ENCODE peak calls at places on chromosomes 7 and 10, in six cellular contexts. E is stomach, Y is HL-60, K is GM23338, L is upper lobe of left lung, J is transverse colon. O is an unnamed sample.

GRCh38 chr7:82745117-82745516 is 301.5 kb upstream of the CACNA2D1 start:
- DNase-seq in J (no peak), E (no peak), Y (no peak), L (no peak), K (peak; percentile 64), O (no peak)

GRCh38 chr10:7408003-7408493 is 2.8 kb downstream of the SFMBT2 start:
- DNase-seq in J (peak; percentile 48), E (no peak), Y (no peak), L (peak; percentile 85), K (peak; percentile 63), O (peak; percentile 24)

GRCh38 chr10:76210241-76210640 is 778.8 kb downstream of the LRMDA start:
- DNase-seq in K (no peak), Y (no peak), E (no peak), L (no peak), J (no peak), O (no peak)

GRCh38 chr10:14617850-14618249 is 156.8 kb downstream of the FAM107B start:
- DNase-seq in Y (peak; percentile 73), L (no peak), J (no peak), K (no peak), E (no peak), O (no peak)

GRCh38 chr10:96072673-96073072 is 29.3 kb downstream of the CCNJ start:
- DNase-seq in E (no peak), Y (no peak), K (no peak), L (no peak), J (no peak), O (no peak)

GRCh38 chr10:110399163-110400094 is 94.7 kb upstream of the SMNDC1 start:
- DNase-seq in E (peak; percentile 62), K (no peak), J (no peak), L (no peak), Y (no peak), O (no peak)

GRCh38 chr10:95290801-95291633 is at the start of gene PDLIM1:
- DNase-seq in J (peak; percentile 89), K (peak; percentile 81), L (peak; percentile 97), Y (no peak), E (peak; percentile 79), O (peak; percentile 60)

GRCh38 chr10:99395750-99396445 is 34.5 kb downstream of the GOT1 start:
- DNase-seq in Y (no peak), L (no peak), E (no peak), K (no peak), J (no peak), O (peak; percentile 64)

GRCh38 chr7:134879815-134880475 is 100.5 kb downstream of the CALD1 start:
- DNase-seq in E (no peak), Y (no peak), J (no peak), L (no peak), K (no peak), O (no peak)

GRCh38 chr7:101108330-101108857 is 18.5 kb upstream of the SERPINE1 start:
- DNase-seq in K (no peak), J (no peak), E (no peak), L (no peak), Y (peak; percentile 78), O (no peak)

GRCh38 chr10:16891375-16892313 is 74.4 kb upstream of the RSU1 start:
- DNase-seq in L (no peak), K (peak; percentile 86), J (peak; percentile 47), Y (no peak), E (peak; percentile 29), O (no peak)

GRCh38 chr7:57876-58275 is 134.5 kb upstream of the FAM20C start:
- DNase-seq in L (no peak), K (no peak), Y (no peak), J (no peak), E (no peak), O (no peak)

GRCh38 chr10:62727935-62728334 is 76.6 kb upstream of the ADO start:
- DNase-seq in Y (no peak), J (no peak), L (no peak), E (no peak), K (no peak), O (no peak)

GRCh38 chr7:131529179-131529578 is 27.2 kb downstream of the PODXL start:
- DNase-seq in Y (no peak), L (no peak), K (no peak), E (no peak), J (no peak), O (no peak)

GRCh38 chr7:108109216-108109908 is 20.8 kb downstream of the LAMB4 start:
- DNase-seq in Y (no peak), J (peak; percentile 16), K (peak; percentile 27), L (no peak), E (no peak), O (no peak)

GRCh38 chr10:99339077-99339476 is 9.9 kb downstream of the CNNM1 start:
- DNase-seq in K (no peak), E (no peak), L (no peak), J (no peak), Y (no peak), O (peak; percentile 39)

GRCh38 chr10:68559251-68559650 is 886 bp upstream of the TET1 start:
- DNase-seq in L (no peak), Y (no peak), J (no peak), E (no peak), K (no peak), O (no peak)

GRCh38 chr7:151327659-151328058 is 14.0 kb upstream of the NUB1 start:
- DNase-seq in K (no peak), E (no peak), L (no peak), Y (no peak), J (no peak), O (no peak)

GRCh38 chr10:36608866-36609265 is 516.5 kb upstream of the ANKRD30A start:
- DNase-seq in J (no peak), E (no peak), K (no peak), L (no peak), Y (no peak), O (no peak)

GRCh38 chr7:6529643-6530042 is 21.6 kb downstream of the GRID2IP start:
- DNase-seq in K (no peak), Y (no peak), J (no peak), L (no peak), E (no peak), O (no peak)

GRCh38 chr7:6531492-6532279 is 19.6 kb downstream of the GRID2IP start:
- DNase-seq in E (no peak), J (no peak), L (no peak), Y (no peak), K (peak; percentile 42), O (no peak)

GRCh38 chr7:6530626-6531491 is 20.4 kb downstream of the GRID2IP start:
- DNase-seq in E (peak; percentile 42), K (peak; percentile 86), J (peak; percentile 67), Y (no peak), L (peak; percentile 89), O (no peak)

GRCh38 chr7:6528401-6529130 is 22.7 kb downstream of the GRID2IP start:
- DNase-seq in L (no peak), E (no peak), J (no peak), Y (no peak), K (no peak), O (no peak)

DNA sequence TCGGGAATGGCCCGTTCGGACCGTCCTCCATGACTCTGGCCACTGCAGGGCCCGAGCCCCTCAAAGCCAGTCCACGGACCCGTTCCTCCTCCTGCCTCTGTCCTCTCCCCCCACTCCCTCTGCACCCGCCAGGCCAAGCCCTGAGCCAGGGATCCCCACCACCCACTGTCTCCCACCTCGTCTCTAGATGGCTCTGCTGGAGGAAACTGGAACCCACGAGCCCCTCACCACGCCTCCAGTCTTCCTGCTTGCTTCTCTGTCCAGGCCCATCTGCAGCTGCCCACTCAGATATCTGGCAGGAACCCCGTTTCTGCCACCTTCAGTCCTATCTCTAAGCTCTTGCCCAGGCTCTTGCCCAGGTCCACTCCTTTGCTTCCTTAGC is 24.3 kb downstream of the GRID2IP start:
- DNase-seq in L (no peak), J (no peak), E (no peak), Y (no peak), K (no peak), O (no peak)
- H3K4me3 ChIP-seq in L (no peak overlapping the region), J (no peak overlapping the region), E (peak overlapping the region; percentile 48), Y (no peak overlapping the region), K (peak overlapping the region; percentile 63), O (peak overlapping the region; percentile 27)

DNA sequence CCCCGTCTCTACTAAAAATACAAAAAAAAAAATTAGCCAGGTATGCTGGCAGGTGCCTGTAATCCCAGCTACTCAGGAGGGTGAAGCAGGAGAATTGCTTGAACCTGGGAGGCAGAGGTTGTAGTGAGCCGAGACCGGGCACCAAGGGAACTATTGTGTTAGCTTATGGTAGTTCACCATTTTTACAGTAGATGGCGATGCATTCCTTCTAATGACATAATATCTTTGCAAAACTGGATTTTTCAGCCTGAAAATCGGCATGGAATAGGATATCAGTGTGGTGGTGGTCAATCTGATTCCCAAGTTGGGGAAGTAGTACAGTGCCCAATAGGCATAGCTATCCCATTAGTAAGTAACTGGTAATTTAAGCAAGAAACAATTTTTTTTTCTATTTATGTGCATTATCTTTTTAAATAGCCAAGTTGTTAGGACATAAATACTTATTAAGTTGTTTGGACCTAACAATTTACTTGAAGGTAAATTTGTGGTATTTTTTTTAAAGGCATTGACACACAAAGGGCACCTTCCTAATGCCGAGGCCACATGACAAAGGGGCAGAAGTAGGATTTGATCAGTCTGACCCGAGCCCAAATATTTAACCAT is 17.6 kb upstream of the IMPDH1 start:
- DNase-seq in E (peak; percentile 46), K (peak; percentile 88), L (no peak), J (no peak), Y (no peak), O (peak; percentile 49)
- H3K27ac ChIP-seq in E (no peak overlapping the region), K (no peak overlapping the region), L (no peak overlapping the region), J (no peak overlapping the region), Y (no peak overlapping the region), O (no peak overlapping the region)

DNA sequence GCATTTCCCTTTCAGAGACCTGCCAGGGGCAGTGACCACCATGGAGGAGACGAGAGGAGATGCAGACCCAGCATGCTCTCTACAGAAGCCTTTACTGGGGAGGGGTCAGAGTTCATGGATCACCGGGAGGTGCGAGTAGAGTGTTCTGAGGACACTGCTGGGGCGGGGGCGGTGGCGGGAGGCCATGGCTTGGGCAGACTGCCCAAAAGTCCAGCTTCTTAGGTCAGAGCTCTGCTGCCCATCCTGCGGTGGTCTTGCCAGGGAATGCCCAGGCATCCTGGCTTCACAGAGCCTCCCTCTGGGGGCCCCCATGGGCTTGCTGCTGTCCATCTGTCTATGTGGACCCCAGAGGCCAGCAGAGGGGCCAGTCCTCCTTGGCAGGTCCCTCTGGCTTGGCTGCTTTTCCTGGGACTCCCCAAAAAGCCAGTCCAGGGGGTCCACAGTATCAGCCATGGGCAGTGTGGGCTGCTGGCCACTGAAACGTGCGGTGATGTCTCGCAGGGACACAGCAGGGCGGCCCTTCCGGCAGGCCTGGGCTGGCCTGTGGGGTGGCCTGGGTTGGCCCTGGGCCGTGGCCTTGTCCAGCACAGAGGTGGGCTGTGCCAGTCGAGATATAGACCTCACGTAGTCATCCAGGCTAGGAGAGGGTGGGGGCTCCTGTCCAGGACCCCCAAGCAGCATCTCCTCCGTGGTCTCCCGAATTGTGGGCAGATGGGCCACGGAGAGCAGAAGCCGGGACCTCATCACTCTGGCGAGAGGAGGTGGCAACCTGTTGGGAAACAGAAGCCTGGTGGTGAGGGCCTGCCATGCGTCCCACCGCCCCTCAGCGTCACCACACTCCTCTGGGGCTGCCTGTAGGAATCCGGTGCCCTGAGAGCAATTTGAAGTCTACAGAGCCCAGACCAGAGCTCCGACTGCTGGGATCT is 1.1 kb downstream of the DEPP1 start:
- DNase-seq in J (peak; percentile 20), E (no peak), L (peak; percentile 84), K (no peak), Y (no peak), O (no peak)
- TF ChIP-seq POLR2AphosphoS5 in J (peak; percentile 3), E (no peak), L (peak; percentile 32), K (no peak), Y (no peak), O (no peak)

DNA sequence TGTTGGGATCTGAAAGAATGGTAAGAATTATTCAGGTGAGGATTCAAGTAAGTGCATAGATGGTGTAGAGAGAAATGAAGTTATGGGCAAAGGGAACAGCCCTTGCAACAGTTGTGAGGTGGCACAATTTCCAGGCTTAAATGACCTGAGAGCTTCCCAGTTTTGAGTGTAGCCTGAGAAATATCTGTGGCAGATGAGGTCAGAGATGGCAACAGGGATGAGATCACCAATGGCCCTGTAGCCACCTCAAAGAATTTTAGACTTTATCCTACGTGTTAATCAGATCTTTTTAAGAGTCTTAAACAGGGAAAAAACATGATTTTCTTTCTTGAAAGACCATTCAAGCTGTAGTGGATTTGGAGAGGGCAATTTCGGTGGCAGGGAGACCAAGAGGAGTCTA is 1.9 kb upstream of the NRF1 start:
- DNase-seq in J (no peak), Y (no peak), L (no peak), K (no peak), E (no peak), O (no peak)
- H3K4me3 ChIP-seq in J (no peak overlapping the region), Y (no peak overlapping the region), L (no peak overlapping the region), K (no peak overlapping the region), E (no peak overlapping the region), O (no peak overlapping the region)